ENCODE peak calls at places on chromosome 12, in eight cellular contexts. One of them, this sample, is unnamed.

GRCh38 chr12:3034067-3034750 is 43.0 kb upstream of the TSPAN9 start:
- ATAC-seq in T-helper 17 cell: peak; percentile 48
- ATAC-seq in stimulated activated naive CD8-positive, alpha-beta T cell treated with anti-CD3 and anti-CD28 coated beads, Interleukin-15, Interleukin-2, amounts not matched to agents 100 U/mL and 50 U/mL, for 24 hours: peak; percentile 65
- ATAC-seq in lower lobe of right lung: peak; percentile 64
- ATAC-seq in T-cell: peak; percentile 42
- ATAC-seq in activated CD8-positive, alpha-beta T cell treated with anti-CD3 and anti-CD28 coated beads, Interleukin-2, amount 10 ng/mL, durations not matched to agents 7 days and 5 days: peak; percentile 86
- ATAC-seq in right cardiac atrium: peak; percentile 76
- ATAC-seq in activated naive CD8-positive, alpha-beta T cell treated with anti-CD3 and anti-CD28 coated beads, Interleukin-2, amount 50 U/mL, for 24 hours: peak; percentile 76
- ATAC-seq in this sample: peak; percentile 51

GRCh38 chr12:87253157-87253556 is 776.0 kb downstream of the C12orf50 start:
- ATAC-seq in T-helper 17 cell: no peak
- ATAC-seq in stimulated activated naive CD8-positive, alpha-beta T cell treated with anti-CD3 and anti-CD28 coated beads, Interleukin-15, Interleukin-2, amounts not matched to agents 100 U/mL and 50 U/mL, for 24 hours: no peak
- ATAC-seq in lower lobe of right lung: no peak
- ATAC-seq in T-cell: no peak
- ATAC-seq in activated CD8-positive, alpha-beta T cell treated with anti-CD3 and anti-CD28 coated beads, Interleukin-2, amount 10 ng/mL, durations not matched to agents 7 days and 5 days: no peak
- ATAC-seq in right cardiac atrium: no peak
- ATAC-seq in activated naive CD8-positive, alpha-beta T cell treated with anti-CD3 and anti-CD28 coated beads, Interleukin-2, amount 50 U/mL, for 24 hours: no peak
- ATAC-seq in this sample: no peak

GRCh38 chr12:64385019-64385418 is 5.5 kb downstream of the C12orf56 start:
- ATAC-seq in T-helper 17 cell: peak; percentile 71
- ATAC-seq in stimulated activated naive CD8-positive, alpha-beta T cell treated with anti-CD3 and anti-CD28 coated beads, Interleukin-15, Interleukin-2, amounts not matched to agents 100 U/mL and 50 U/mL, for 24 hours: peak; percentile 15
- ATAC-seq in lower lobe of right lung: no peak
- ATAC-seq in T-cell: peak; percentile 84
- ATAC-seq in activated CD8-positive, alpha-beta T cell treated with anti-CD3 and anti-CD28 coated beads, Interleukin-2, amount 10 ng/mL, durations not matched to agents 7 days and 5 days: peak; percentile 39
- ATAC-seq in right cardiac atrium: no peak
- ATAC-seq in activated naive CD8-positive, alpha-beta T cell treated with anti-CD3 and anti-CD28 coated beads, Interleukin-2, amount 50 U/mL, for 24 hours: peak; percentile 38
- ATAC-seq in this sample: no peak

GRCh38 chr12:54033980-54034783 is 1.3 kb downstream of the HOXC5 start:
- ATAC-seq in T-helper 17 cell: no peak
- ATAC-seq in stimulated activated naive CD8-positive, alpha-beta T cell treated with anti-CD3 and anti-CD28 coated beads, Interleukin-15, Interleukin-2, amounts not matched to agents 100 U/mL and 50 U/mL, for 24 hours: no peak
- ATAC-seq in lower lobe of right lung: peak; percentile 25
- ATAC-seq in T-cell: peak; percentile 54
- ATAC-seq in activated CD8-positive, alpha-beta T cell treated with anti-CD3 and anti-CD28 coated beads, Interleukin-2, amount 10 ng/mL, durations not matched to agents 7 days and 5 days: peak; percentile 35
- ATAC-seq in right cardiac atrium: peak; percentile 51
- ATAC-seq in activated naive CD8-positive, alpha-beta T cell treated with anti-CD3 and anti-CD28 coated beads, Interleukin-2, amount 50 U/mL, for 24 hours: no peak
- ATAC-seq in this sample: peak; percentile 36

GRCh38 chr12:105355752-105356151 is 25.3 kb downstream of the C12orf75 start:
- ATAC-seq in T-helper 17 cell: no peak
- ATAC-seq in stimulated activated naive CD8-positive, alpha-beta T cell treated with anti-CD3 and anti-CD28 coated beads, Interleukin-15, Interleukin-2, amounts not matched to agents 100 U/mL and 50 U/mL, for 24 hours: no peak
- ATAC-seq in lower lobe of right lung: no peak
- ATAC-seq in T-cell: no peak
- ATAC-seq in activated CD8-positive, alpha-beta T cell treated with anti-CD3 and anti-CD28 coated beads, Interleukin-2, amount 10 ng/mL, durations not matched to agents 7 days and 5 days: no peak
- ATAC-seq in right cardiac atrium: no peak
- ATAC-seq in activated naive CD8-positive, alpha-beta T cell treated with anti-CD3 and anti-CD28 coated beads, Interleukin-2, amount 50 U/mL, for 24 hours: no peak
- ATAC-seq in this sample: peak; percentile 31

GRCh38 chr12:121939992-121940766 is 21.8 kb downstream of the CFAP251 start:
- ATAC-seq in T-helper 17 cell: no peak
- ATAC-seq in stimulated activated naive CD8-positive, alpha-beta T cell treated with anti-CD3 and anti-CD28 coated beads, Interleukin-15, Interleukin-2, amounts not matched to agents 100 U/mL and 50 U/mL, for 24 hours: no peak
- ATAC-seq in lower lobe of right lung: no peak
- ATAC-seq in T-cell: no peak
- ATAC-seq in activated CD8-positive, alpha-beta T cell treated with anti-CD3 and anti-CD28 coated beads, Interleukin-2, amount 10 ng/mL, durations not matched to agents 7 days and 5 days: no peak
- ATAC-seq in right cardiac atrium: no peak
- ATAC-seq in activated naive CD8-positive, alpha-beta T cell treated with anti-CD3 and anti-CD28 coated beads, Interleukin-2, amount 50 U/mL, for 24 hours: no peak
- ATAC-seq in this sample: no peak

GRCh38 chr12:48818831-48819590 is 715 bp downstream of the CACNB3 start:
- ATAC-seq in T-helper 17 cell: peak; percentile 15
- ATAC-seq in stimulated activated naive CD8-positive, alpha-beta T cell treated with anti-CD3 and anti-CD28 coated beads, Interleukin-15, Interleukin-2, amounts not matched to agents 100 U/mL and 50 U/mL, for 24 hours: no peak
- ATAC-seq in lower lobe of right lung: no peak
- ATAC-seq in T-cell: peak; percentile 14
- ATAC-seq in activated CD8-positive, alpha-beta T cell treated with anti-CD3 and anti-CD28 coated beads, Interleukin-2, amount 10 ng/mL, durations not matched to agents 7 days and 5 days: no peak
- ATAC-seq in right cardiac atrium: no peak
- ATAC-seq in activated naive CD8-positive, alpha-beta T cell treated with anti-CD3 and anti-CD28 coated beads, Interleukin-2, amount 50 U/mL, for 24 hours: no peak
- ATAC-seq in this sample: no peak

GRCh38 chr12:99339663-99340062 is 307.9 kb upstream of the GARIN6 start:
- ATAC-seq in T-helper 17 cell: no peak
- ATAC-seq in stimulated activated naive CD8-positive, alpha-beta T cell treated with anti-CD3 and anti-CD28 coated beads, Interleukin-15, Interleukin-2, amounts not matched to agents 100 U/mL and 50 U/mL, for 24 hours: no peak
- ATAC-seq in lower lobe of right lung: no peak
- ATAC-seq in T-cell: no peak
- ATAC-seq in activated CD8-positive, alpha-beta T cell treated with anti-CD3 and anti-CD28 coated beads, Interleukin-2, amount 10 ng/mL, durations not matched to agents 7 days and 5 days: no peak
- ATAC-seq in right cardiac atrium: no peak
- ATAC-seq in activated naive CD8-positive, alpha-beta T cell treated with anti-CD3 and anti-CD28 coated beads, Interleukin-2, amount 50 U/mL, for 24 hours: no peak
- ATAC-seq in this sample: no peak

GRCh38 chr12:130041983-130042812 is 120.1 kb upstream of the FZD10 start:
- ATAC-seq in T-helper 17 cell: no peak
- ATAC-seq in stimulated activated naive CD8-positive, alpha-beta T cell treated with anti-CD3 and anti-CD28 coated beads, Interleukin-15, Interleukin-2, amounts not matched to agents 100 U/mL and 50 U/mL, for 24 hours: no peak
- ATAC-seq in lower lobe of right lung: peak; percentile 70
- ATAC-seq in T-cell: no peak
- ATAC-seq in activated CD8-positive, alpha-beta T cell treated with anti-CD3 and anti-CD28 coated beads, Interleukin-2, amount 10 ng/mL, durations not matched to agents 7 days and 5 days: no peak
- ATAC-seq in right cardiac atrium: peak; percentile 43
- ATAC-seq in activated naive CD8-positive, alpha-beta T cell treated with anti-CD3 and anti-CD28 coated beads, Interleukin-2, amount 50 U/mL, for 24 hours: peak; percentile 57
- ATAC-seq in this sample: no peak

GRCh38 chr12:110775997-110776396 is 33.3 kb upstream of the PPP1CC start:
- ATAC-seq in T-helper 17 cell: no peak
- ATAC-seq in stimulated activated naive CD8-positive, alpha-beta T cell treated with anti-CD3 and anti-CD28 coated beads, Interleukin-15, Interleukin-2, amounts not matched to agents 100 U/mL and 50 U/mL, for 24 hours: peak; percentile 22
- ATAC-seq in lower lobe of right lung: no peak
- ATAC-seq in T-cell: no peak
- ATAC-seq in activated CD8-positive, alpha-beta T cell treated with anti-CD3 and anti-CD28 coated beads, Interleukin-2, amount 10 ng/mL, durations not matched to agents 7 days and 5 days: no peak
- ATAC-seq in right cardiac atrium: no peak
- ATAC-seq in activated naive CD8-positive, alpha-beta T cell treated with anti-CD3 and anti-CD28 coated beads, Interleukin-2, amount 50 U/mL, for 24 hours: no peak
- ATAC-seq in this sample: no peak

GRCh38 chr12:105020241-105020962 is 34.3 kb downstream of the NOPCHAP1 start:
- ATAC-seq in T-helper 17 cell: no peak
- ATAC-seq in stimulated activated naive CD8-positive, alpha-beta T cell treated with anti-CD3 and anti-CD28 coated beads, Interleukin-15, Interleukin-2, amounts not matched to agents 100 U/mL and 50 U/mL, for 24 hours: no peak
- ATAC-seq in lower lobe of right lung: peak; percentile 60
- ATAC-seq in T-cell: no peak
- ATAC-seq in activated CD8-positive, alpha-beta T cell treated with anti-CD3 and anti-CD28 coated beads, Interleukin-2, amount 10 ng/mL, durations not matched to agents 7 days and 5 days: no peak
- ATAC-seq in right cardiac atrium: no peak
- ATAC-seq in activated naive CD8-positive, alpha-beta T cell treated with anti-CD3 and anti-CD28 coated beads, Interleukin-2, amount 50 U/mL, for 24 hours: no peak
- ATAC-seq in this sample: no peak

GRCh38 chr12:91126516-91126915 is 15.2 kb upstream of the LUM start:
- ATAC-seq in T-helper 17 cell: no peak
- ATAC-seq in stimulated activated naive CD8-positive, alpha-beta T cell treated with anti-CD3 and anti-CD28 coated beads, Interleukin-15, Interleukin-2, amounts not matched to agents 100 U/mL and 50 U/mL, for 24 hours: no peak
- ATAC-seq in lower lobe of right lung: no peak
- ATAC-seq in T-cell: no peak
- ATAC-seq in activated CD8-positive, alpha-beta T cell treated with anti-CD3 and anti-CD28 coated beads, Interleukin-2, amount 10 ng/mL, durations not matched to agents 7 days and 5 days: no peak
- ATAC-seq in right cardiac atrium: no peak
- ATAC-seq in activated naive CD8-positive, alpha-beta T cell treated with anti-CD3 and anti-CD28 coated beads, Interleukin-2, amount 50 U/mL, for 24 hours: no peak
- ATAC-seq in this sample: no peak

GRCh38 chr12:99910342-99910741 is 74.4 kb downstream of the ANKS1B start:
- ATAC-seq in T-helper 17 cell: no peak
- ATAC-seq in stimulated activated naive CD8-positive, alpha-beta T cell treated with anti-CD3 and anti-CD28 coated beads, Interleukin-15, Interleukin-2, amounts not matched to agents 100 U/mL and 50 U/mL, for 24 hours: no peak
- ATAC-seq in lower lobe of right lung: no peak
- ATAC-seq in T-cell: no peak
- ATAC-seq in activated CD8-positive, alpha-beta T cell treated with anti-CD3 and anti-CD28 coated beads, Interleukin-2, amount 10 ng/mL, durations not matched to agents 7 days and 5 days: no peak
- ATAC-seq in right cardiac atrium: no peak
- ATAC-seq in activated naive CD8-positive, alpha-beta T cell treated with anti-CD3 and anti-CD28 coated beads, Interleukin-2, amount 50 U/mL, for 24 hours: no peak
- ATAC-seq in this sample: no peak

GRCh38 chr12:116070420-116070819 is 207.1 kb downstream of the MED13L start:
- ATAC-seq in T-helper 17 cell: no peak
- ATAC-seq in stimulated activated naive CD8-positive, alpha-beta T cell treated with anti-CD3 and anti-CD28 coated beads, Interleukin-15, Interleukin-2, amounts not matched to agents 100 U/mL and 50 U/mL, for 24 hours: no peak
- ATAC-seq in lower lobe of right lung: no peak
- ATAC-seq in T-cell: no peak
- ATAC-seq in activated CD8-positive, alpha-beta T cell treated with anti-CD3 and anti-CD28 coated beads, Interleukin-2, amount 10 ng/mL, durations not matched to agents 7 days and 5 days: no peak
- ATAC-seq in right cardiac atrium: no peak
- ATAC-seq in activated naive CD8-positive, alpha-beta T cell treated with anti-CD3 and anti-CD28 coated beads, Interleukin-2, amount 50 U/mL, for 24 hours: no peak
- ATAC-seq in this sample: no peak

GRCh38 chr12:95605087-95605486 is 53.8 kb upstream of the USP44 start:
- ATAC-seq in T-helper 17 cell: no peak
- ATAC-seq in stimulated activated naive CD8-positive, alpha-beta T cell treated with anti-CD3 and anti-CD28 coated beads, Interleukin-15, Interleukin-2, amounts not matched to agents 100 U/mL and 50 U/mL, for 24 hours: no peak
- ATAC-seq in lower lobe of right lung: no peak
- ATAC-seq in T-cell: no peak
- ATAC-seq in activated CD8-positive, alpha-beta T cell treated with anti-CD3 and anti-CD28 coated beads, Interleukin-2, amount 10 ng/mL, durations not matched to agents 7 days and 5 days: no peak
- ATAC-seq in right cardiac atrium: no peak
- ATAC-seq in activated naive CD8-positive, alpha-beta T cell treated with anti-CD3 and anti-CD28 coated beads, Interleukin-2, amount 50 U/mL, for 24 hours: no peak
- ATAC-seq in this sample: no peak

GRCh38 chr12:52884526-52885293 is 20.2 kb downstream of the KRT8 start:
- ATAC-seq in T-helper 17 cell: peak; percentile 84
- ATAC-seq in stimulated activated naive CD8-positive, alpha-beta T cell treated with anti-CD3 and anti-CD28 coated beads, Interleukin-15, Interleukin-2, amounts not matched to agents 100 U/mL and 50 U/mL, for 24 hours: peak; percentile 65
- ATAC-seq in lower lobe of right lung: peak; percentile 88
- ATAC-seq in T-cell: peak; percentile 78
- ATAC-seq in activated CD8-positive, alpha-beta T cell treated with anti-CD3 and anti-CD28 coated beads, Interleukin-2, amount 10 ng/mL, durations not matched to agents 7 days and 5 days: peak; percentile 82
- ATAC-seq in right cardiac atrium: peak; percentile 87
- ATAC-seq in activated naive CD8-positive, alpha-beta T cell treated with anti-CD3 and anti-CD28 coated beads, Interleukin-2, amount 50 U/mL, for 24 hours: peak; percentile 81
- ATAC-seq in this sample: peak; percentile 56

This sample was measured in gastroesophageal sphincter.